ENCODE peak calls at places on chromosomes 3 and 15, in six cellular contexts. J is fibroblast of lung, D is hepatocyte, N is PC-3, Q is astrocyte, F is GM23248. T is an unnamed sample. For H3K36me3, the result is how much of the 10 kb centered on the place peaks cover.

GRCh38 chr15:32669870-32670623 is 28.5 kb downstream of the SCG5 start:
- DNase-seq in J (peak), D (peak), N (peak), Q (no peak), F (peak), T (peak)

GRCh38 chr3:66532160-66532587 is 31.4 kb upstream of the LRIG1 start:
- DNase-seq in J (no peak), D (no peak), N (no peak), Q (no peak), F (no peak), T (no peak)

GRCh38 chr15:51874751-51875644 is 45.5 kb downstream of the TMOD3 start:
- DNase-seq in J (peak), D (peak), N (peak), Q (peak), F (peak), T (peak)

GRCh38 chr3:119632829-119633228 is 27.6 kb downstream of the POPDC2 start:
- DNase-seq in J (no peak), D (no peak), N (no peak), Q (no peak), F (no peak), T (no peak)

GRCh38 chr15:96285715-96286367 is 44.7 kb upstream of the NR2F2 start:
- DNase-seq in J (no peak), D (no peak), N (no peak), Q (no peak), F (no peak), T (no peak)

GRCh38 chr3:80688814-80689213 is 921.0 kb upstream of the ROBO1 start:
- DNase-seq in J (peak), D (peak), N (peak), Q (peak), F (peak), T (no peak)

GRCh38 chr3:112074616-112075497 is 11.3 kb upstream of the C3orf52 start:
- DNase-seq in J (peak), D (peak), N (peak), Q (peak), F (peak), T (peak)

GRCh38 chr3:31753050-31753425 is 220.3 kb downstream of the STT3B start:
- DNase-seq in J (no peak), D (no peak), N (no peak), Q (no peak), F (no peak), T (no peak)

GRCh38 chr3:15065550-15066007 is 464 bp upstream of the MRPS25 start:
- DNase-seq in J (no peak), D (no peak), N (no peak), Q (no peak), F (no peak), T (no peak)

GRCh38 chr3:21938267-21938681 is 187.3 kb upstream of the ZNF385D start:
- DNase-seq in J (no peak), D (no peak), N (no peak), Q (no peak), F (no peak), T (no peak)

GRCh38 chr3:141278196-141279073 is 46.8 kb downstream of the PXYLP1 start:
- DNase-seq in J (peak), D (no peak), N (no peak), Q (no peak), F (peak), T (no peak)

GRCh38 chr3:85939026-85939616 is 980.3 kb downstream of the CADM2 start:
- DNase-seq in J (peak), D (peak), N (no peak), Q (peak), F (no peak), T (no peak)

GRCh38 chr3:126714921-126715320 is 10.9 kb downstream of the CHCHD6 start:
- DNase-seq in J (no peak), D (no peak), N (no peak), Q (no peak), F (no peak), T (no peak)

GRCh38 chr3:129022995-129023332 is 21.9 kb downstream of the EFCC1 start:
- DNase-seq in J (no peak), D (no peak), N (no peak), Q (no peak), F (no peak), T (no peak)

GRCh38 chr3:129020691-129021090 is 19.6 kb downstream of the EFCC1 start:
- DNase-seq in J (no peak), D (no peak), N (no peak), Q (no peak), F (no peak), T (no peak)

GRCh38 chr3:129021140-129021551 is 20.0 kb downstream of the EFCC1 start:
- DNase-seq in J (peak), D (no peak), N (no peak), Q (peak), F (peak), T (no peak)

GRCh38 chr3:129023909-129024308 is 22.8 kb downstream of the EFCC1 start:
- DNase-seq in J (peak), D (no peak), N (peak), Q (no peak), F (peak), T (no peak)

DNA sequence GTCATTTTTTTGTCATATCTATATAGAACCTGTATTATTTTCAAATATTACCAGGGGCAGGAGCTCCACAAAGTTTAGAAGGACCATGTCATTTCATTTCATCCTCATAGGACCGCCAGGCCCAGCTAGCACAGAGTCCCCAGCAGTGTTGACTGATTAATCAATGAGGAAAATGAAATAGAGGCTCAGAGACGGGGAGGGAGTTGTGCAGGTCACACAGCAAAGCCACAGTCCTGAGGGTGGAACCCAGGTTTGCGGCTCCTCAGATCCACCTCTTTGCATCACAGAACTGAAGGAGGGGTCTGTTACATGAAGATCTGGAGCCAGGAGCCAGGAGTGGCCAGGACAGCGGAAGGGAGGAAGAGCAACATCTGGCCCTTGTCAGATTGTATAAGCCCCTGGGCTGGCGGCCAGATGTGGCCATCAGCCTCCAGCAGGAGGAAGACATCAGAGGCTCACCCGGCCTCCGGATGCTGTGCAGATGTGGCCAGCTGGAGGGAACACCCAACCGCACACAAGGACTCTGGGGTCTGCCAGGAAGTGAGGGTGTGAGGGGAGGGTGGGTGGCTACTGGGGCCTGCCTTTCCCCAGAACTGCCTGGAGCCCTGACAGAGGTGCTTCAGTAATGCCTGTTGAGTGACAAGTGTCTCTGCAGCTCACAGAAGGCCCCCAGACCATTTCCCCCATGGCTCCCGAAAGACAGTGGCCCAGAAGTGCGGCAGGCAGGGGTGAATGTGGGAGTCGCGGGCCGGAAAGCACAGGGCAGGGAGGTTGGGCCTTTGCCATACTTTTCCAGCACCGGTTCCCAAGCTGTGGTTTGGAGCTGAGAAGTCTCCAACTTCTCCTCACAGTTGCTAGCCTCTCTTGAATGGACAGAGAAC is 21.2 kb downstream of the EFCC1 start:
- DNase-seq in J (peak), D (no peak), N (no peak), Q (no peak), F (no peak), T (no peak)
- TF ChIP-seq EZH2 in J (no peak), D (no peak), N (no peak), Q (no peak), F (no peak), T (no peak)

GRCh38 chr3:151145713-151146070 is 57.3 kb downstream of the GPR171 start:
- DNase-seq in J (no peak), D (no peak), N (no peak), Q (no peak), F (no peak), T (no peak)
- H3K36me3 ChIP-seq in J (under half), D (under half), N (under half), Q (under half), F (under half), T (under half)

DNA sequence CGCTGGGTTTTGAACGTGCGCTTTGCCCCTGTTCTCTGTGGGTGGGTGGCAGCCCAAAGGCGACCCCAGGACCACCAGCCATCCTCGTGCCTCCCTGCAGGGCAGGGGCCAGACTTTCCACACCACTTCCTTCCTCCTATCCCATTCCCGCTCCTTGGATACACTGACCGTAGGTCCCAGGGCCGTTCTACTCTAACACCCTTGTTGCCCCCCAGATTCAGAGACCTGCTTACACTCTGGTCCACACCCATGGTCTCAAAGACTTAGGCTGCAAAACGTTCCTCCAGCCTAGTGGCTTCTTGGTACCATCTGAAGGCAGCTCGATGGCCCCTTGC is 318 bp upstream of the DCLK3 start:
- DNase-seq in J (no peak), D (no peak), N (no peak), Q (no peak), F (no peak), T (no peak)
- TF ChIP-seq EZH2 in J (peak), D (no peak), N (no peak), Q (no peak), F (no peak), T (peak)

DNA sequence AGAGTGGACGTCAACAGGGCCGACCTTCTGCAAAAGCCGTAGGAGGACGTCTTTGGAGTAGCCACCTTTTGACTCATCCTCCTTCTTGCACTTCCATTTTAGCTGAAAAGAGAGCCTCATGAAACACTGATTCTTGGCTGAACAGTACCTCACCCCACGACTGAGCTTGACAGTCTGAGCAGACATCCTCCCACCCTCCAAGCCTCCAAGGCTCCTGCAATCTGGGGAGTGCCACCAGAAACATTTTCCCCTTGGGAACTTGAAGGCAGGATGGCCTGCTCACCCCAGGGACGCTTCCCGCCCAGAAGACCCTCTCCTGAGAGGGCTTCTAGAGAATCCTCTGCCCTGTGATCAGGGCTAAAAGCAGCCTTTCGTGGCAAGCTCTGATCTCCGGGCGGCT is 5.2 kb downstream of the C15orf62 start:
- DNase-seq in J (no peak), D (no peak), N (no peak), Q (no peak), F (no peak), T (no peak)
- H3K36me3 ChIP-seq in J (under half), D (under half), N (under half), Q (under half), F (under half), T (under half)

GRCh38 chr3:185153170-185153733 is 392 bp upstream of the C3orf70 start:
- DNase-seq in J (no peak), D (peak), N (no peak), Q (no peak), F (no peak), T (no peak)
- TF ChIP-seq EZH2 in J (no peak), D (no peak), N (peak), Q (no peak), F (no peak), T (no peak)

GRCh38 chr15:101020451-101020850 is 101.3 kb downstream of the LRRK1 start:
- DNase-seq in J (no peak), D (no peak), N (no peak), Q (no peak), F (no peak), T (no peak)
- H3K36me3 ChIP-seq in J (under half), D (under half), N (under half), Q (under half), F (under half), T (under half)

GRCh38 chr15:66704019-66704782 is 2.2 kb downstream of the SMAD6 start:
- DNase-seq in J (no peak), D (no peak), N (no peak), Q (no peak), F (no peak), T (no peak)
- TF ChIP-seq EZH2 in J (no peak), D (no peak), N (no peak), Q (no peak), F (no peak), T (peak)

GRCh38 chr3:128098234-128098633 is 25.4 kb downstream of the RUVBL1 start:
- DNase-seq in J (no peak), D (no peak), N (no peak), Q (no peak), F (no peak), T (no peak)

GRCh38 chr3:128094295-128095151 is 29.1 kb downstream of the RUVBL1 start:
- DNase-seq in J (no peak), D (no peak), N (no peak), Q (no peak), F (peak), T (no peak)

GRCh38 chr3:128100126-128100525 is 23.5 kb downstream of the RUVBL1 start:
- DNase-seq in J (no peak), D (no peak), N (no peak), Q (no peak), F (no peak), T (no peak)

GRCh38 chr3:128091586-128091985 is 32.0 kb downstream of the RUVBL1 start:
- DNase-seq in J (no peak), D (no peak), N (no peak), Q (no peak), F (peak), T (no peak)

GRCh38 chr3:128095222-128095703 is 28.3 kb downstream of the RUVBL1 start:
- DNase-seq in J (peak), D (peak), N (peak), Q (peak), F (peak), T (peak)
- H3K36me3 ChIP-seq in J (under half), D (under half), N (under half), Q (under half), F (under half), T (under half)

T was measured in mammary epithelial cell.